ENCODE peak calls at places on chromosomes 5 and 9, in seven cellular contexts. A is nucleus accumbens; V is T-helper 22 cell; W is CD8-positive, alpha-beta memory T cell; I is EL; F is stimulated activated naive CD4-positive, alpha-beta T cell; L is fibroblast of mammary gland. K is an unnamed sample.

GRCh38 chr5:59496524-59497134 is 396.9 kb downstream of the PDE4D start:
- DNase-seq in A (no peak), V (no peak), W (no peak), I (peak), F (no peak), L (peak), K (no peak)

GRCh38 chr9:86511614-86512360 is 157.6 kb upstream of the TUT7 start:
- DNase-seq in A (no peak), V (no peak), W (no peak), I (no peak), F (no peak), L (no peak), K (no peak)

GRCh38 chr5:64947031-64947430 is 178.3 kb downstream of the CWC27 start:
- DNase-seq in A (no peak), V (no peak), W (no peak), I (no peak), F (no peak), L (no peak), K (no peak)

GRCh38 chr9:111559000-111559610 is 34.1 kb downstream of the ZNF483 start:
- DNase-seq in A (no peak), V (no peak), W (no peak), I (peak), F (no peak), L (peak), K (no peak)

GRCh38 chr5:30121092-30121491 is 1072.4 kb upstream of the CDH6 start:
- DNase-seq in A (no peak), V (no peak), W (no peak), I (no peak), F (no peak), L (no peak), K (no peak)

GRCh38 chr5:141245250-141245717 is at the start of gene PCDHB15:
- DNase-seq in A (peak), V (no peak), W (no peak), I (peak), F (no peak), L (no peak), K (peak)

GRCh38 chr5:138138949-138139775 is at the start of gene NME5:
- DNase-seq in A (peak), V (no peak), W (no peak), I (peak), F (no peak), L (peak), K (peak)

GRCh38 chr9:32928145-32928763 is 73.2 kb downstream of the APTX start:
- DNase-seq in A (no peak), V (no peak), W (no peak), I (peak), F (no peak), L (peak), K (no peak)

GRCh38 chr5:152551061-152551460 is 146.0 kb upstream of the NMUR2 start:
- DNase-seq in A (no peak), V (no peak), W (no peak), I (no peak), F (no peak), L (no peak), K (no peak)

GRCh38 chr5:172792693-172793570 is 21.9 kb upstream of the DUSP1 start:
- DNase-seq in A (no peak), V (no peak), W (no peak), I (no peak), F (no peak), L (no peak), K (no peak)

K was measured in dorsolateral prefrontal cortex.